ENCODE peak calls at places on chromosomes 2 and 18, in four cellular contexts. N, U, M and W are unnamed samples.

GRCh38 chr2:858646-859045 is 92.0 kb upstream of the SNTG2 start:
- DNase-seq in M (no peak), U (no peak), N (no peak), W (no peak)

GRCh38 chr2:127106457-127106997 is 427 bp downstream of the BIN1 start:
- DNase-seq in U (no peak), M (no peak), N (no peak), W (peak)

GRCh38 chr18:37222383-37223378 is 342.9 kb downstream of the CELF4 start:
- DNase-seq in M (no peak), N (no peak), U (no peak), W (no peak)

GRCh38 chr2:240600451-240600961 is 14.0 kb downstream of the CAPN10 start:
- DNase-seq in N (no peak), M (no peak), U (no peak), W (no peak)

GRCh38 chr2:69087211-69087911 is 74.4 kb downstream of the ANTXR1 start:
- DNase-seq in N (no peak), U (no peak), M (no peak), W (no peak)

GRCh38 chr2:64654993-64655666 is 1.4 kb upstream of the SERTAD2 start:
- DNase-seq in U (no peak), N (peak), M (peak), W (no peak)

GRCh38 chr2:237859533-237860272 is at the start of gene RAMP1:
- DNase-seq in N (no peak), U (peak), M (no peak), W (peak)

GRCh38 chr2:217103752-217104540 is 244.1 kb upstream of the TNP1 start:
- DNase-seq in M (no peak), U (no peak), N (no peak), W (no peak)

GRCh38 chr2:158011055-158011771 is 90.5 kb upstream of the UPP2 start:
- DNase-seq in N (no peak), U (no peak), M (no peak), W (peak)

GRCh38 chr2:38619458-38620164 is 16.9 kb upstream of the HNRNPLL start:
- DNase-seq in M (no peak), U (no peak), N (no peak), W (no peak)

GRCh38 chr2:45024600-45025291 is 15.5 kb upstream of the SIX2 start:
- DNase-seq in M (no peak), N (peak), U (peak), W (no peak)

GRCh38 chr18:48441405-48441881 is 32.3 kb upstream of the ZBTB7C start:
- DNase-seq in M (no peak), U (no peak), N (no peak), W (no peak)

GRCh38 chr2:218877331-218877730 is 3.3 kb upstream of the WNT10A start:
- DNase-seq in N (no peak), U (no peak), M (no peak), W (no peak)

GRCh38 chr18:136433-136832 is 21.9 kb upstream of the USP14 start:
- DNase-seq in M (peak), U (peak), N (no peak), W (no peak)

GRCh38 chr2:176129013-176129796 is at the start of gene HOXD8:
- DNase-seq in U (peak), M (no peak), N (peak), W (peak)

GRCh38 chr2:235053649-235054048 is 101.8 kb downstream of the SH3BP4 start:
- DNase-seq in N (no peak), M (no peak), U (no peak), W (no peak)

GRCh38 chr2:69731575-69731974 is 10.4 kb upstream of the ANXA4 start:
- DNase-seq in N (no peak), U (no peak), M (no peak), W (no peak)

GRCh38 chr18:60446821-60447220 is 74.2 kb upstream of the MC4R start:
- DNase-seq in U (no peak), M (no peak), N (no peak), W (no peak)

GRCh38 chr2:46749042-46749461 is 166.6 kb downstream of the MCFD2 start:
- DNase-seq in N (peak), M (peak), U (peak), W (no peak)

GRCh38 chr2:10407841-10408648 is 40.1 kb downstream of the ODC1 start:
- DNase-seq in M (peak), U (peak), N (peak), W (no peak)

GRCh38 chr2:216343221-216343985 is 28.9 kb downstream of the MARCHF4 start:
- DNase-seq in U (no peak), M (no peak), N (no peak), W (no peak)

GRCh38 chr2:61363580-61363979 is 107.3 kb downstream of the USP34 start:
- DNase-seq in U (no peak), N (no peak), M (no peak), W (no peak)

GRCh38 chr2:152730591-152731333 is 12.3 kb downstream of the ARL6IP6 start:
- DNase-seq in N (no peak), M (no peak), U (no peak), W (no peak)

GRCh38 chr2:182372661-182373060 is 54.2 kb downstream of the PDE1A start:
- DNase-seq in N (peak), M (peak), U (no peak), W (no peak)

GRCh38 chr2:51760441-51760840 is 728.5 kb upstream of the NRXN1 start:
- DNase-seq in M (no peak), U (no peak), N (no peak), W (no peak)

GRCh38 chr2:73386342-73386868 is 769 bp downstream of the ALMS1 start:
- DNase-seq in U (no peak), M (no peak), N (no peak), W (no peak)

GRCh38 chr2:45020439-45020838 is 11.2 kb upstream of the SIX2 start:
- DNase-seq in U (no peak), M (no peak), N (no peak), W (no peak)

GRCh38 chr2:237126519-237126918 is 40.8 kb downstream of the COPS8 start:
- DNase-seq in U (no peak), N (no peak), M (no peak), W (no peak)

GRCh38 chr2:74424139-74424992 is 2.8 kb downstream of the WDR54 start:
- DNase-seq in U (no peak), M (no peak), N (no peak), W (no peak)

GRCh38 chr2:179995735-179996134 is 11.4 kb downstream of the CWC22 start:
- DNase-seq in U (no peak), M (no peak), N (no peak), W (no peak)

GRCh38 chr2:162210385-162210784 is 32.9 kb downstream of the FAP start:
- DNase-seq in M (no peak), N (no peak), U (no peak), W (no peak)

GRCh38 chr18:22683196-22683676 is 249.9 kb upstream of the RBBP8 start:
- DNase-seq in U (no peak), N (peak), M (peak), W (no peak)

GRCh38 chr2:179427065-179427464 is 162.4 kb upstream of the SESTD1 start:
- DNase-seq in N (no peak), U (no peak), M (no peak), W (no peak)

GRCh38 chr2:223760838-223761502 is 76.4 kb downstream of the AP1S3 start:
- DNase-seq in U (no peak), M (peak), N (peak), W (peak)

GRCh38 chr2:189407161-189407943 is 33.9 kb upstream of the WDR75 start:
- DNase-seq in U (no peak), N (peak), M (no peak), W (no peak)
- TF ChIP-seq NR3C1 in U (no peak), N (no peak), M (no peak), W (no peak)

DNA sequence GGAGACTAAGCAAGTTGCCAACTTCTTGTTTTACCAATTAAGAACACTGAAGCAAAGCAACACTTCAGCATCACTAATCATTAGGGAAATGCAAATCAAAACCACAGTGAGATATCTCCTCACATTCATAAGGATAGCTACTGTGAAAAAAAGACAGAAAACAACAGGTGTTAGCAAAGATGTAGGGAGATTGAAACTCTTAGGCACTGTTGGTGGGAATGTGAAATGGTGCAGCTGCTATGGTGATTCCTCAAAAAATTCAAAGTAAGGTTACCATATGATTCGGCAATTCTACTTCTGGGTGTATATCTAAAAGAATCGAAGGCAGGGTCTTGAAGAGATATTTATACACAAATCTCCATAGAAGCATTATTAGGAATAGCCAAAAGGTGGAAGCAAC is 8.6 kb upstream of the PRKD3 start:
- DNase-seq in U (no peak), N (no peak), M (no peak), W (no peak)
- TF ChIP-seq NR3C1 in U (no peak), N (no peak), M (no peak), W (no peak)

DNA sequence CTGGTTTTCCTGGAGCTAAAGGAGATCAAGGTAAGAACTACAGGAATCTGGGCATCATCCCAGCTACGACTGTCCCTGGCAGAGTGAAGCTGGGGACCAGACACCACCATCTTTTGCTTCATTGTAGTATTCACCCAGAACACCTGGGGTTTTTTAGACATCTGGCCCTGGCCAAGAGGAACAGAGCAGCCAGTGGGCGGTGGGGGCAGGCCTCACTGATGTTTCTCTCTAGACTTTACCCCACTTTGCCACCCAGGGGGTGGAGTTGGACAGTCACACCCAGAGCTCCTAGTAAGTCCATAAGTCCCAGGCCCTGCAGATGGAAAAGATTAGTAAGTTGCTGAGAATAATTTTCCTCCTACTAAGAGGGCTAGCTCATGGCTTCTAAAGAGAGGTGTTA is 39.6 kb downstream of the MARCO start:
- DNase-seq in U (no peak), M (no peak), N (no peak), W (no peak)
- TF ChIP-seq NR3C1 in U (no peak), M (no peak), N (no peak), W (no peak)

GRCh38 chr2:233764264-233764663 is 4.2 kb downstream of the UGT1A1 start:
- DNase-seq in M (no peak), U (no peak), N (no peak), W (no peak)
- TF ChIP-seq NR3C1 in M (no peak), U (no peak), N (no peak), W (no peak)

GRCh38 chr2:50344509-50345106 is 687.3 kb downstream of the NRXN1 start:
- DNase-seq in N (no peak), U (no peak), M (no peak), W (peak)

GRCh38 chr2:50347355-50348044 is 684.4 kb downstream of the NRXN1 start:
- DNase-seq in M (no peak), N (no peak), U (no peak), W (peak)

GRCh38 chr2:50345691-50346090 is 686.2 kb downstream of the NRXN1 start:
- DNase-seq in N (no peak), U (no peak), M (no peak), W (no peak)

GRCh38 chr2:50346586-50347351 is 685.2 kb downstream of the NRXN1 start:
- DNase-seq in N (no peak), M (no peak), U (no peak), W (peak)

GRCh38 chr2:50346104-50346503 is 685.8 kb downstream of the NRXN1 start:
- DNase-seq in N (no peak), U (no peak), M (no peak), W (peak)
- TF ChIP-seq NR3C1 in N (no peak), U (no peak), M (no peak), W (no peak)

DNA sequence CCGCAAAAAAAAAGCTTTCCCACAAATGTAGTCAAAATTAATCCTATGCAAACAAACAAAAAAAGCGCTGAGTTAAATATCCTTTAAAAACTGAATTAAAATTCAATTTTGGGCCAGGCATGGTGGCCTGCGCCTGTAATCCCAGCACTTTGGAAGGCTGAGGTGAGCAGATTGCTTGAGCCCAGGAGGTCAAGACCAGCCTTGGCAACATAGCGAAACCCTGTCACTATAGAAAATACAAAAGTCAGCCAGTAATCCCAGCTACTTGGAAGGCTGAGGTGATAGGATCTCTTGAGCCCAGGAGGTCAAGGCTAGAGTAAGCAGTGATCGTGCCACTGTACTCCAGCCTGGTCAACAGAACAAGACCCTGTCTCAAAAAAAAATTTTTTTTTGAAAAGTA is 8.8 kb upstream of the MARCHF7 start:
- DNase-seq in N (no peak), M (no peak), U (no peak), W (no peak)
- TF ChIP-seq NR3C1 in N (no peak), M (no peak), U (no peak), W (no peak)

GRCh38 chr2:188068093-188068492 is 223.6 kb upstream of the GULP1 start:
- DNase-seq in M (no peak), U (no peak), N (no peak), W (no peak)
- TF ChIP-seq NR3C1 in M (no peak), U (no peak), N (no peak), W (no peak)

GRCh38 chr2:25586726-25587144 is 86.6 kb downstream of the DTNB start:
- DNase-seq in U (no peak), M (no peak), N (no peak), W (no peak)
- TF ChIP-seq NR3C1 in U (no peak), M (no peak), N (no peak), W (no peak)

DNA sequence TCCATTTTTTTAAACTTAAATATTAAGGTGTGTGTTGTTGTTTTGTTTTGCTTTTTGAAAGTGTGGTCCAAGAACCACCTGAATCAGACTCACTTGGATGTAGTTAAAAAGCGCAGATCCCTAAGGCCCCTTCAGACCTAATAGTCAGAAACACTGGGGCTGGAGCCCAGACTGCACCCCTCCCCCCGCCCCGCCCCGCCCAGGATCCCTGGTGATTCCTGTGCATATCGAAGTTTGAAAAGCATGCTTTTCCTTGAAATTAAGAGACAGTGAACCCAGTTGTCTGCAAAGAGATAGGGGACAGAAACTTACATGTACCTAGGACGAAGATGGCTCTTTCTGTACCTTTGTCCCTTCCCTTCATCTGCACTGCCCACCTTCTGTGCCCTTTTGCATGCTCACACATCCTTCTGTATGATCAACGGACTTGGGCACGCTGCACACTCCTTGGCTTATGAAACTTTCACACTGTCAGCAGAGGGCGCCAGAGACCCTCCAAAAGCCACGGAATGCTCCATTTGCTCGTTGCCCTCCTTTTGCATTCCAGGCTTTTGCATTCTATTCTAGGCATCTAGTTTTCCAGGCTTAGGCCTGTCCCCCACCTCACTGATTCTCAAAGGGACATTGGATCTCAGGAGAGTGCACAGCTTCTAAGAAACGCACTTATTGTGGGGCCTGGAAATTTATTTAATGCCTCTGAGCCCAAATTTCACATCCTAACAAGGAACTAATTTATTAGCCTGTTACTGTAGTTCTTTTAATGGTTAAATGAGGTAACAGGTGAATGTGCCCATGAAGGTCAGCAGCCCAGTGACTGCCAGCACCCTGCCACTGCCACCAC is 32.8 kb upstream of the SLC14A1 start:
- DNase-seq in M (peak), U (peak), N (peak), W (peak)
- TF ChIP-seq NR3C1 in M (no peak), U (no peak), N (no peak), W (no peak)